ENCODE peak calls at places on chromosomes 11 and 22, in five cellular contexts. I is H1, A is mesenchymal stem cell, W is trophoblast cell, P is H9. H is an unnamed sample.

GRCh38 chr11:128728767-128729587 is 35.1 kb downstream of the FLI1 start:
- DNase-seq in P (no peak), A (no peak), I (no peak), W (no peak), H (no peak)

GRCh38 chr22:23838686-23839468 is at the start of gene DERL3:
- DNase-seq in W (peak), A (peak), I (peak), P (peak), H (peak)

GRCh38 chr11:35928688-35929087 is 15.2 kb upstream of the LDLRAD3 start:
- DNase-seq in A (no peak), P (no peak), W (no peak), I (no peak), H (no peak)

GRCh38 chr22:48302657-48303359 is 1524.9 kb downstream of the BRD1 start:
- DNase-seq in P (no peak), W (no peak), A (no peak), I (no peak), H (no peak)

GRCh38 chr22:44647141-44647540 is 54.9 kb upstream of the PRR5 start:
- DNase-seq in W (no peak), P (no peak), A (no peak), I (no peak), H (no peak)

GRCh38 chr11:68066742-68067141 is 27.9 kb downstream of the TCIRG1 start:
- DNase-seq in W (no peak), P (no peak), A (no peak), I (no peak), H (no peak)

GRCh38 chr11:103800406-103801114 is 235.9 kb upstream of the DDI1 start:
- DNase-seq in I (no peak), P (peak), A (peak), W (no peak), H (no peak)

GRCh38 chr11:11036185-11037161 is 178.6 kb upstream of the ZBED5 start:
- DNase-seq in I (peak), P (peak), A (peak), W (peak), H (peak)

GRCh38 chr11:69831985-69832384 is 12.8 kb upstream of the FGF3 start:
- DNase-seq in A (no peak), W (no peak), I (no peak), P (no peak), H (no peak)

GRCh38 chr11:64842366-64842759 is 2.1 kb downstream of the CDC42BPG start:
- DNase-seq in P (no peak), A (no peak), W (peak), I (no peak), H (no peak)

GRCh38 chr22:31509041-31509440 is 12.7 kb downstream of the SFI1 start:
- DNase-seq in A (no peak), W (no peak), P (no peak), I (no peak), H (no peak)

GRCh38 chr11:46315033-46315738 is 32.1 kb upstream of the DGKZ start:
- DNase-seq in P (peak), A (peak), W (peak), I (peak), H (peak)

GRCh38 chr22:36999463-36999862 is 19.8 kb downstream of the TST start:
- DNase-seq in W (no peak), A (no peak), P (peak), I (no peak), H (no peak)

GRCh38 chr11:45285931-45286632 is at the start of gene SYT13:
- DNase-seq in W (peak), I (peak), P (peak), A (no peak), H (peak)

GRCh38 chr22:38196791-38197429 is 4.9 kb upstream of the MAFF start:
- DNase-seq in I (no peak), W (peak), P (peak), A (no peak), H (no peak)

GRCh38 chr11:83472328-83472727 is 186.2 kb upstream of the CCDC90B start:
- DNase-seq in I (no peak), A (no peak), W (no peak), P (no peak), H (no peak)

GRCh38 chr11:61007383-61007970 is 36.0 kb downstream of the CD6 start:
- DNase-seq in W (peak), A (no peak), I (no peak), P (peak), H (no peak)

GRCh38 chr11:65798882-65799281 is 12.0 kb downstream of the OVOL1 start:
- DNase-seq in I (no peak), P (no peak), W (no peak), A (no peak), H (no peak)

GRCh38 chr11:72228844-72229231 is 4.3 kb downstream of the INPPL1 start:
- DNase-seq in A (no peak), P (no peak), I (no peak), W (peak), H (no peak)

GRCh38 chr11:64400667-64401066 is 41.7 kb downstream of the RPS6KA4 start:
- DNase-seq in W (no peak), A (no peak), I (no peak), P (no peak), H (no peak)

GRCh38 chr22:30201970-30202369 is 44.6 kb downstream of the LIF start:
- DNase-seq in A (no peak), P (no peak), W (no peak), I (no peak), H (no peak)
- H3K18ac ChIP-seq in A (peak), P (no peak), W (no peak), I (no peak), H (no peak)

DNA sequence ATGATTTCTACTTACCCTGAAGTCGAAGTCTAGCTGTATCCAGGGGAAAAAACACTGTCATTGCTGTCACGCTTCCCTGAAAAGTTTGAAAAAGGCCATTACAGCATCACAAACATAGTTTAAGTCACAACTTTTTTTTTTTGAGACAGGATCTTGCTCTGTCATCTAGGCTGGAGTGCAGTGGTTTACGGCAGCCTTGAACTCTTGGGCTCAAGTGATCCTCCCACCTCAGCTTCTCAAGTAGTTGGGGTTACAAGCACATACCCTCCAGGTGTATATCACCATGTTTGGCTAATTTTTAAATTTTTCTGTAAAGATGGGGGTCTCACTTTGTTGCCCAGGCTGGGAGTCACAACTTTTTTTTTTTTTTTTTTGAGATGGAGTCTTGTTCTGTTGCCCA is 20.1 kb downstream of the SLC25A17 start:
- DNase-seq in P (no peak), W (no peak), I (no peak), A (no peak), H (no peak)
- H2BK12ac ChIP-seq in P (no peak), W (no peak), I (no peak), A (no peak), H (no peak)

GRCh38 chr11:122707111-122707510 is 51.6 kb downstream of the UBASH3B start:
- DNase-seq in W (peak), A (no peak), I (no peak), P (no peak), H (no peak)

GRCh38 chr11:122706689-122707088 is 51.2 kb downstream of the UBASH3B start:
- DNase-seq in I (no peak), P (no peak), A (peak), W (peak), H (no peak)

GRCh38 chr11:122711831-122712378 is 56.4 kb downstream of the UBASH3B start:
- DNase-seq in A (peak), W (no peak), P (no peak), I (no peak), H (no peak)

GRCh38 chr11:122711362-122711761 is 55.8 kb downstream of the UBASH3B start:
- DNase-seq in P (no peak), I (no peak), A (no peak), W (peak), H (no peak)

DNA sequence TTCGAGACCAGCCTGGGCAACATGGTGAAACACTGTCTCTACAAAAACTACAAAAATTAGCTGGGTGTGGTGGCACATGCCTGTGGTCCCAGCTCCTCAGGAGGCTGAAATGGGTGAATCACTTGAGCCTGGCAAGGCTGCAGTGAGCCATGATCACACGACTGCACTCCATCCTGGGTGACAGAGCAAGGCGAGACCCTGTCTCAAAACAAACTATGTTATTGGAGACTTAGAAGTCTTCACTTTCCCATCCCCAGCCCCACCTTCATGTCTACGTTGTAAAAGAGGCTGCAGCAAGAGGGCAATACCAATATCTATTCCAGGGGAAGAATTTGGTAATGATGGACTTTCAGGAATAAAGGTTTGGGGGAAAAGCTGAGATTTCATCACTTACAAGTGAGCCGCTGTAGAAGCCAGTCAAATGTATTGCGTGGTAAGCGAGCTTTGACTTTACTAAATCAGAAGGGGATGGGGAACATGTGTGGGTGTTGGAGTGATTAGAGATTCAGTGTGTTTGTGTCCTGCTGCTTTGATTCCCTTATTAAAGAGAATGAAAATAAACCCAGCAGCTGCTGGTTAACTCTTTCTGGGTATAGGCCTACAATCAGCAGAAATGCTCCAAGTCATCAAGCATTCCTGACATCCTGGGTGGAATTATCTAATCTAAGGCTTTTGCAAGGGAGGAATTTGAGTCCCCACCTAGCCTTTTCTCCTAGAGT is 53.7 kb downstream of the UBASH3B start:
- DNase-seq in I (no peak), P (no peak), A (peak), W (peak), H (no peak)
- H3K18ac ChIP-seq in I (no peak), P (no peak), A (peak), W (no peak), H (no peak)

GRCh38 chr11:76543006-76543703 is 98.3 kb downstream of the EMSY start:
- DNase-seq in P (no peak), W (no peak), A (no peak), I (no peak), H (no peak)
- H2BK12ac ChIP-seq in P (no peak), W (no peak), A (no peak), I (no peak), H (no peak)

DNA sequence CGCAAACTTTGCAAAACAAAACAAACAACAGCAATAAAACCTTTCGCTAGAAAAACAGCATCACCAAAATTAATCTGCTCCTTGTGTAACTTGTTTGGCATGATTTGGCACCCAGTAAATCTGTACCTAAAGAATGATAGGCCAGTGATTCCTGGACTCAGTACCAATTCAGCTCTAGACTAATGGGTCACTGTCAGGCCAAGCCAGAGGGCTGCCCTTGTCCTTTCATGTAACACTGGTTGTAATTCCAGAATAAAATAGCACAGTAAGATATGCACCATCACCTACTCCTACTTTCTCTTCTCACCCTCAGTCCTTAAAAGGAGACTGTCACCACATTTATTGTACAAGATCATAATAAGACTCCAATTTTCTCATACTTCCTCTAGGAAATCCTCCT is 341.6 kb upstream of the PITPNB start:
- DNase-seq in W (no peak), A (no peak), I (no peak), P (no peak), H (no peak)
- H3K18ac ChIP-seq in W (no peak), A (no peak), I (no peak), P (no peak), H (no peak)

GRCh38 chr11:133064961-133065360 is 467.3 kb downstream of the OPCML start:
- DNase-seq in A (no peak), W (no peak), P (no peak), I (no peak), H (no peak)
- H2BK12ac ChIP-seq in A (no peak), W (no peak), P (no peak), I (peak), H (no peak)

GRCh38 chr11:823441-824291 is 4.1 kb upstream of the CRACR2B start:
- DNase-seq in P (no peak), I (no peak), W (no peak), A (no peak), H (no peak)
- H3K18ac ChIP-seq in P (no peak), I (no peak), W (no peak), A (no peak), H (no peak)

GRCh38 chr11:20417771-20418170 is 30.3 kb downstream of the PRMT3 start:
- DNase-seq in I (no peak), A (no peak), W (no peak), P (no peak), H (no peak)

DNA sequence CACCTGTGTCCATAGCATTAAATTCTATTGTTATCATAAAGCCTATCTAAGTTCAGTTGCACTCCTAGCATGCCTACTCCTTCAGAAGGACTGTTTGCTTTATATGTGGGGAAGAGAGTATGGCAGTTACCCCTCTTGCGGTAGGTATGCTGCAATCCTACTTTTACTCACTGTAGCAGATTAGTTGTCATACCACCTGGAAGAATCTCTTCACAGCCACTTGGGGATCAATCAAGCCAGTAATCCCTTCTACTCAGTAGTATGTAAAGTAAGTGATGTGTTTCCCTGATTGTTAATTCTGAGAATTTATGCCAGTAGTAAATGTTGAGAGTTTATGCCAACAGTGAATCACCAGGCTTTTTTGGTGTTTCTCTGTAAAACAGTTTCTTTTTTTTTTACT is 34.4 kb downstream of the PRMT3 start:
- DNase-seq in I (no peak), W (no peak), A (no peak), P (no peak), H (no peak)
- H2BK12ac ChIP-seq in I (no peak), W (no peak), A (no peak), P (no peak), H (no peak)

DNA sequence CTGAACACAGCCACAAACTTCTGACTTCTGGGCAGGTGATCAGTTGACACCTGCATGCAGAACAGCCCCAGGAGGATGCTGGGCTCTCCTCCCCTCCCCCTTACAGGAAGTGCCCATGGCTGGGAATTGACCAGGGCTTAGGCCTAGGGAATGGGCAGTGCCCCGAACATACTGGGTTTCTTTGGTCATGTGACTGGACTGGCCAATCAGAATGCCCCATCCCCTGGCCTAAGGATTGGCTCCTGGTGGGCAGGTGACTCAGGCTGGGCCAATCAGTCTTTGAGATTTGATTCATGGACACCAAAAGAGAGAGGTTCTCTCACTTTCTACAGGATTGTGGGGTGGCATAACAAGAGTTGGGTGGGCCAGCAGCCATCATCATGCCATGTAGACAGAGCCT is 37.1 kb downstream of the MCM5 start:
- DNase-seq in P (peak), I (peak), W (no peak), A (no peak), H (no peak)
- H3K18ac ChIP-seq in P (no peak), I (no peak), W (no peak), A (no peak), H (no peak)

GRCh38 chr22:17318817-17319216 is 50.4 kb upstream of the CECR2 start:
- DNase-seq in A (no peak), I (no peak), W (no peak), P (no peak), H (no peak)
- H2BK12ac ChIP-seq in A (no peak), I (peak), W (no peak), P (no peak), H (no peak)

H was measured in neuronal stem cell.